ENCODE peak calls at places on chromosome 6, in four cellular contexts. R, F, X and C are unnamed samples.

GRCh38 chr6:41976794-41977484 is 35.3 kb upstream of the CCND3 start:
- DNase-seq in R (no peak), F (no peak), X (peak), C (no peak)

GRCh38 chr6:170057034-170057734 is 233.7 kb downstream of the DLL1 start:
- DNase-seq in R (peak), F (no peak), X (peak), C (no peak)

GRCh38 chr6:13303668-13304017 is 24.7 kb downstream of the TBC1D7 start:
- DNase-seq in R (peak), F (peak), X (peak), C (peak)

GRCh38 chr6:158559895-158560786 is at the start of gene TMEM181:
- DNase-seq in R (peak), F (peak), X (peak), C (peak)

GRCh38 chr6:139161169-139161568 is 26.3 kb downstream of the HECA start:
- DNase-seq in R (no peak), F (no peak), X (peak), C (no peak)

GRCh38 chr6:111918825-111919224 is 45.6 kb upstream of the FYN start:
- DNase-seq in R (no peak), F (no peak), X (no peak), C (peak)

GRCh38 chr6:109743739-109744138 is 52.6 kb downstream of the FIG4 start:
- DNase-seq in R (no peak), F (no peak), X (no peak), C (no peak)

GRCh38 chr6:36386495-36387439 is 702 bp downstream of the ETV7 start:
- DNase-seq in R (no peak), F (no peak), X (peak), C (no peak)

GRCh38 chr6:41039060-41039998 is at the start of gene UNC5CL:
- DNase-seq in R (no peak), F (no peak), X (peak), C (no peak)

GRCh38 chr6:157148391-157149323 is 174.7 kb downstream of the TMEM242 start:
- DNase-seq in R (no peak), F (no peak), X (no peak), C (no peak)

GRCh38 chr6:119915971-119916370 is 566.4 kb upstream of the MAN1A1 start:
- DNase-seq in R (no peak), F (no peak), X (no peak), C (no peak)

GRCh38 chr6:169886631-169887227 is 135.3 kb downstream of the ERMARD start:
- DNase-seq in R (peak), F (no peak), X (no peak), C (peak)

GRCh38 chr6:95280690-95281273 is 296.6 kb upstream of the MANEA start:
- DNase-seq in R (no peak), F (no peak), X (no peak), C (no peak)

GRCh38 chr6:144104898-144105487 is 9.6 kb upstream of the SF3B5 start:
- DNase-seq in R (no peak), F (peak), X (no peak), C (no peak)

GRCh38 chr6:89058627-89059026 is 21.9 kb upstream of the PNRC1 start:
- DNase-seq in R (no peak), F (no peak), X (no peak), C (no peak)

GRCh38 chr6:96923871-96924493 is 546 bp upstream of the KLHL32 start:
- DNase-seq in R (no peak), F (no peak), X (no peak), C (no peak)

GRCh38 chr6:5766260-5766659 is 240.5 kb downstream of the NRN1 start:
- DNase-seq in R (no peak), F (no peak), X (no peak), C (no peak)

GRCh38 chr6:1608976-1609661 is 596 bp upstream of the FOXC1 start:
- DNase-seq in R (peak), F (no peak), X (no peak), C (no peak)

GRCh38 chr6:83827050-83827449 is 26.1 kb upstream of the RIPPLY2 start:
- DNase-seq in R (no peak), F (no peak), X (no peak), C (no peak)

GRCh38 chr6:164106345-164106769 is 691.8 kb downstream of the QKI start:
- DNase-seq in R (no peak), F (no peak), X (no peak), C (no peak)

GRCh38 chr6:105573556-105573955 is 170.7 kb upstream of the PREP start:
- DNase-seq in R (no peak), F (no peak), X (no peak), C (no peak)

GRCh38 chr6:157063176-157063934 is 260.0 kb downstream of the TMEM242 start:
- DNase-seq in R (no peak), F (no peak), X (no peak), C (no peak)

GRCh38 chr6:38160831-38161230 is 341.3 kb downstream of the ZFAND3 start:
- DNase-seq in R (no peak), F (no peak), X (no peak), C (no peak)

GRCh38 chr6:144644776-144645175 is 359.6 kb downstream of the UTRN start:
- DNase-seq in R (no peak), F (no peak), X (no peak), C (no peak)

GRCh38 chr6:132209351-132209750 is 191.9 kb downstream of the MOXD1 start:
- DNase-seq in R (no peak), F (no peak), X (no peak), C (no peak)

GRCh38 chr6:163417595-163417994 is 3.1 kb downstream of the QKI start:
- DNase-seq in R (no peak), F (no peak), X (no peak), C (no peak)

GRCh38 chr6:123551939-123552707 is 84.6 kb downstream of the TRDN start:
- DNase-seq in R (no peak), F (no peak), X (no peak), C (no peak)

GRCh38 chr6:137043710-137044365 is 927 bp downstream of the IL20RA start:
- DNase-seq in R (no peak), F (no peak), X (no peak), C (no peak)

GRCh38 chr6:1667805-1668175 is 58.1 kb downstream of the FOXC1 start:
- DNase-seq in R (no peak), F (no peak), X (no peak), C (no peak)

GRCh38 chr6:169904051-169904922 is 152.9 kb downstream of the ERMARD start:
- DNase-seq in R (no peak), F (no peak), X (no peak), C (no peak)

GRCh38 chr6:33061987-33062386 is 11.5 kb downstream of the HLA-DPA1 start:
- DNase-seq in R (no peak), F (peak), X (no peak), C (peak)

GRCh38 chr6:128412680-128413079 is 107.7 kb downstream of the PTPRK start:
- DNase-seq in R (no peak), F (no peak), X (no peak), C (no peak)

GRCh38 chr6:7535498-7535897 is 6.0 kb upstream of the DSP start:
- DNase-seq in R (no peak), F (no peak), X (no peak), C (no peak)

GRCh38 chr6:20403766-20404640 is 2.3 kb downstream of the E2F3 start:
- DNase-seq in R (no peak), F (no peak), X (peak), C (no peak)

GRCh38 chr6:33343953-33344611 is 26.5 kb upstream of the ZBTB22 start:
- DNase-seq in R (no peak), F (no peak), X (peak), C (no peak)

GRCh38 chr6:106574729-106575458 is 54.4 kb downstream of the RTN4IP1 start:
- DNase-seq in R (no peak), F (no peak), X (no peak), C (no peak)

GRCh38 chr6:142485256-142485655 is 183.4 kb downstream of the ADGRG6 start:
- DNase-seq in R (no peak), F (no peak), X (no peak), C (no peak)

DNA sequence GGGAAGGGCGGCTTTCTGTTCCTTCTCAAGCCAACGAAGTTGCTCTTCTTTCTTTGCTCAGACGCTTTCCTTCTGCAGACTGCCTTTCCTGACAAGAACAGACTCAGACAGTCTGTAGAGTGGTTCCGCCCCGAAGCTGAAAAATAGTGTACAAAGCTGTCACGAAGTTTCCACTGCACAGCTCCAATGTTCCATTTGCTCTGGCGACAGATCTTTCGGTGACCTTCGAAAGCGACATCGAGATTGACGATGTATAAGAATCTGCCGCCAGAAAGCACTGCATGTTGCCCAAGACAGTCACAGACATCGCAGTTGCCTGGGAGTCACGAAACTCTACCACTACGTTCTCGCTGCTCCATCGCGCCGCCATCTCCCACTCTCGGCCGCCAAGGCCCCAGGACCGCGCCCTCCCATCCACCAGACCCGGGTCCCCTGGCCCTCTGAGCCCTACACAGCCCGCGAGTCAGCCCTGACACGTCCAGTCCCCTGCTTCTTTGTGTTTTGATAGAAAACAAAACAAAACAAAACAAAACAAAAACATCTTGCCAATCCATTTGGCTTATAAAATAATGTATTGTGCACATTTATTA is 42.1 kb upstream of the ZNF184 start:
- DNase-seq in R (no peak), F (no peak), X (no peak), C (no peak)
- TF ChIP-seq CTCF in R (no peak), F (no peak), X (no peak), C (no peak)

DNA sequence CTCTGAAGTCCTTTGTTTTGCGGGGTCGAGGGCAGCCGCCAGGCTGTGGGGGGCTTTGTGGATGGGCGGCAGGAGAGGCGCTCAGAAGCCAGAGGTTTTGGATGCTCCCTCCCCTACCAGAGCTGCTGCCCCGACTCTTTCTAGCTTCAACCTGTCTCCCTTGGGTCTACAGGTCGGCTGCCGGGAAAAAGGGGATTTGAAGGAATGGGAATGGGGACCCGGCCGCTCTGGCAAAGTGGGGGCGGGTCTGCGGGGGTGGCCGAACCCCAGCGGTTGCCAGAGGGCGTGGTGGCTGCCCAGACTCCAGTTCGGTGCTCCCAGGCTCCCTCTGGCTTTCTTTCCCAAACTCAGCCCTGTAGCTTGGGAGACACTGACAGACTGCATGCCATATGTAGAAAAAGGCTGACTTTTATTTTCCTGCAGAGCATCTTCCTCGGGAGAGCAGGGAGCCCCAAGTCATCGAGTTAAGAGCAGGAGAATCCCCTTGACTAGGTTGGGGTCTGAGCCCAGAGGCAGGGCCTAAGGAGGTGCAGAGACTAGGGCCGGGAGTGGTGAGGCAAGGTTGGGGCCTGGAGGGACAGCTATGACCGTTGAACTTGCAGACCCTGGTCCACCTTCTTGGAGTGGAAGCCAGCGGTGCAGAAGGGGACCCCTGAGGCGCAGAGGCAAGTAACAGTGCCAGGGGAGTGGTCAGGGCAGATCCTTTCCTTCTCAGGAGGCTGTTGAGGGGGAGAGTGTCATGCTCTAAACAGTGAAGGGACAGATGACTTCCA is 1.4 kb upstream of the PPP1R18 start:
- DNase-seq in R (peak), F (no peak), X (no peak), C (no peak)
- TF ChIP-seq CTCF in R (no peak), F (no peak), X (no peak), C (no peak)

GRCh38 chr6:71284785-71285184 is 3.8 kb upstream of the OGFRL1 start:
- DNase-seq in R (no peak), F (no peak), X (no peak), C (no peak)

GRCh38 chr6:71277926-71278594 is 10.6 kb upstream of the OGFRL1 start:
- DNase-seq in R (no peak), F (no peak), X (no peak), C (no peak)

GRCh38 chr6:71279740-71280139 is 8.9 kb upstream of the OGFRL1 start:
- DNase-seq in R (no peak), F (no peak), X (no peak), C (no peak)

GRCh38 chr6:71280701-71281100 is 7.9 kb upstream of the OGFRL1 start:
- DNase-seq in R (no peak), F (no peak), X (no peak), C (no peak)

GRCh38 chr6:71279321-71279720 is 9.3 kb upstream of the OGFRL1 start:
- DNase-seq in R (no peak), F (no peak), X (no peak), C (no peak)
- TF ChIP-seq CTCF in R (no peak), F (no peak), X (no peak), C (no peak)

GRCh38 chr6:18823782-18824386 is 436.7 kb downstream of the RNF144B start:
- DNase-seq in R (no peak), F (no peak), X (no peak), C (no peak)
- TF ChIP-seq CTCF in R (no peak), F (peak), X (no peak), C (peak)

GRCh38 chr6:29680416-29680815 is 536 bp downstream of the ZFP57 start:
- DNase-seq in R (no peak), F (no peak), X (no peak), C (no peak)

GRCh38 chr6:29679962-29680361 is 990 bp downstream of the ZFP57 start:
- DNase-seq in R (no peak), F (no peak), X (no peak), C (no peak)

GRCh38 chr6:29681811-29682210 is 859 bp upstream of the ZFP57 start:
- DNase-seq in R (no peak), F (no peak), X (no peak), C (no peak)

GRCh38 chr6:29680904-29681303 is at the start of gene ZFP57:
- DNase-seq in R (no peak), F (no peak), X (no peak), C (no peak)

DNA sequence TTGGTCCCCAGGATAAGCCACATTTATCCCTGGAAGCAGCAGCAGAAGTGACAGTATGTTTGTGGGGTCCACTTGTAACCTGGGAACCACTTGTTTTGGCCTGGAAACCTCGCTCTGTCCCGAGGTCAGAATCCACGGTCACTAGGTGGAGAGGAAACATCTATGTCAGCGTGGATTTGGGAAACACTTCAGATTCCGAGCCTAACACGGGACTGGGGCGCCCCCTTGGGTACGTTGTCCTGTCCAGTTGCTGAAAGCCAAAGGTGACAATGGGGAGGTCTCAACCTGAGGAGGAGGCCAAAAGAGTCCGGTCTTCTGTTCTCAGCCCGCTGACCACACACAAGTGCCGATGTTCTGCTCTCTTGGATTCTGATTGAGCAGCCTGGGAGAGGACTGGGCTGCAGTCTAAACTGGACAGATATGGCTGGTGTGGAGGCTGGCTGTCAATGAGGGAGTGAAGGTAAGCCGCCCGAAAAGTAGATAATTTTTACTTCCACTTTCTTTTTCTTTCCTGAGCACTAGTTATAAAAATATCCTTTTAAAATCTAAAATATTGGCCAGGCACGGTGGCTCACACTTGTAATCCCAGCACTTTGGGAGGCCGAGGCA is 4.9 kb upstream of the ZFP57 start:
- DNase-seq in R (no peak), F (no peak), X (no peak), C (no peak)
- TF ChIP-seq CTCF in R (no peak), F (no peak), X (no peak), C (no peak)

DNA sequence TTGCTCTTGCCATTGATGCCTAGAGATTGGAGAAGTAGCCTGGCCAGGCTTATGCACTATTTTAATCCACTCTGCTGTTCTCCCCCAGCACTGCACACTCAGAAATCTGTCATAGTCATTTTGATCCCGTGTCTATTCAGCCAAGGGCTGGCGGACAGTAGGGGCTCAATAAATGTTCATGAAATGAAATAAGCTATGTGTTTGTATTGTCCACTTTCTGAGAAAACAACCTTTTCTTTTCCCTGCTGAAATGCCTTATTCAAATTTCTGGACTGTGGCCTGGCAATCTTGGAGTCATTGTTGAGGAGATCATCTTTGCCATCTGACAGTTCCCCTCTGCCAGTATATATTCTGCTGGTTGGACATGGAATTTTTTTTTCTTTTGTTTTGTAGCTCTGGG is 550.4 kb upstream of the MAP3K7 start:
- DNase-seq in R (no peak), F (no peak), X (no peak), C (no peak)
- TF ChIP-seq CTCF in R (no peak), F (no peak), X (no peak), C (no peak)

DNA sequence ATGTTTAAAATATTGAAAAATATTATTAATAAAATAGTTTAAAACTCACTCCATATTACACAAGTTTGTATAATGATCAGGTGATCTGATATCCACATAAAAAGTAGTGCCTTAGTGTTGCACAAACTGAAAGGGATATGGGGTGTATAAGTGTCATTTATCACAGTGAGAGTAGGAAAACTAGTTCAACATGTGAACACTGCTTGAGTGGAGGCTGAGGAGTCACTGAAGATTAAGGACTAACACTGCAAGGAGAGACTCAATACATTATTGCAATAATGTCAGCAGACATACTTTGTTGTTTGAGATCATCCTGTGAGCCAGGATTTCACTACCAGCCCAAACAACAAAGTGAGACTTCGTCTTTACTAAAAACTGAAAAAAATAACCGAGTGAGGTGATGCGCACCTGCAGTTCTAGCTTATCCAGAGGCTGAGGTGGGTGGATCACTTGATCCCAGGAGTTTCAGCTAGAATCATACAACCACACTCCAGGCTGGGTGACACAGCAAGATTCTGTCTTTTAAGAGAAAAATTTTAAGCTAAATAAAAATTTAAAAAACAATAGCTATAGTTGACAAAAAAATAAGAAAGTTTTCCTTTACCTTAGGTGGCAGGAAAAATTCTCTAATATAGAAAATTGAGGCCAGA is 2.4 kb upstream of the KHDC1L start:
- DNase-seq in R (no peak), F (no peak), X (no peak), C (no peak)
- TF ChIP-seq CTCF in R (no peak), F (no peak), X (no peak), C (no peak)

GRCh38 chr6:34584694-34585093 is 28.6 kb upstream of the SPDEF start:
- DNase-seq in R (no peak), F (no peak), X (peak), C (no peak)

GRCh38 chr6:34581561-34581920 is 25.4 kb upstream of the SPDEF start:
- DNase-seq in R (no peak), F (no peak), X (no peak), C (no peak)

GRCh38 chr6:34585108-34585507 is 29.0 kb upstream of the SPDEF start:
- DNase-seq in R (no peak), F (no peak), X (peak), C (no peak)

GRCh38 chr6:34583861-34584604 is 27.9 kb upstream of the SPDEF start:
- DNase-seq in R (peak), F (no peak), X (peak), C (no peak)

DNA sequence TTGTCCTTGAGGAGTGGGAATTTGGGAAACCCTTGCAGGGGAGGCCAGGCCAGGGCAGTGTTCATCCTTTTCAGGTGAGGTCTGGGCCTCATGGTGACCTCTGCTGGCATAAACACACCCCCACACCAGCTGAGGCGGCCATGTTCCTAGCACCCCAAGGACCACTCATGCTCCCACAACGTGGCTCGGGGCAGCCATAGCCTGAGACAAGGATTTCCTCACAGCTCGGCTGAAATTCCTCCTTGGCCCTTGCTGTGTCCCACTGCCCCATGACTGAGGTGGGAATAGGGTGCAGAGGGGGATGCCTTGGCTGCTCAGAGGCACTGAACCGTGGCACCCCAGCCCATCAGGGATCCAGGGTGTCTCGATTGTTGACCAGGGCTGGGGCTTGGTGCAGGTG is 27.3 kb upstream of the SPDEF start:
- DNase-seq in R (peak), F (no peak), X (no peak), C (no peak)
- TF ChIP-seq CTCF in R (no peak), F (no peak), X (no peak), C (no peak)